ENCODE peak calls at places on chromosomes 5 and 9, in six cellular contexts. N is NCI-H510A treated with DMSO at 0.1 percent for 48 hours, K is Right ventricle myocardium superior, A is AG20443, Q is ACHN, W is NCI-H1436 treated with DMSO at 0.1 percent for 48 hours. B is an unnamed sample.

GRCh38 chr5:100667021-100667671 is 132.0 kb downstream of the FAM174A start:
- DNase-seq in N (no peak), K (no peak), A (no peak), Q (no peak), W (no peak), B (no peak)

GRCh38 chr9:21110708-21111576 is 30.7 kb downstream of the IFNW1 start:
- DNase-seq in N (peak; percentile 47), K (no peak), A (peak; percentile 48), Q (no peak), W (peak; percentile 17), B (no peak)

GRCh38 chr9:77819672-77820071 is 171.6 kb upstream of the GNA14 start:
- DNase-seq in N (no peak), K (no peak), A (no peak), Q (no peak), W (peak; percentile 11), B (no peak)

GRCh38 chr5:910769-911160 is 18.1 kb downstream of the TRIP13 start:
- DNase-seq in N (no peak), K (no peak), A (no peak), Q (no peak), W (no peak), B (no peak)

GRCh38 chr5:178786859-178787499 is 56.5 kb upstream of the ZNF354A start:
- DNase-seq in N (no peak), K (no peak), A (peak; percentile 81), Q (peak; percentile 27), W (no peak), B (no peak)

GRCh38 chr5:36052542-36052941 is 14.1 kb downstream of the UGT3A2 start:
- DNase-seq in N (no peak), K (no peak), A (no peak), Q (no peak), W (no peak), B (no peak)

GRCh38 chr9:71608825-71609452 is 159.4 kb downstream of the CEMIP2 start:
- DNase-seq in N (no peak), K (no peak), A (no peak), Q (no peak), W (no peak), B (no peak)

GRCh38 chr5:147855774-147856069 is 22.8 kb upstream of the SCGB3A2 start:
- DNase-seq in N (no peak), K (no peak), A (no peak), Q (no peak), W (no peak), B (no peak)